ENCODE peak calls at places on chromosomes 16 and 17, in eight cellular contexts. K is natural killer cell; L is AG09309; D is CD4-positive, alpha-beta T cell; C is A549; W is CD8-positive, alpha-beta T cell; M is endothelial cell; Y is neural crest cell. E is an unnamed sample.
A peak's percentile ranks its signal among the peaks of the same experiment; 100 is the strongest.

GRCh38 chr17:45376171-45376564 is 56.5 kb downstream of the ARHGAP27 start:
- DNase-seq in D (no peak), W (no peak), M (no peak), Y (no peak), C (no peak), K (no peak), L (no peak), E (no peak)

GRCh38 chr17:63696381-63696961 is 3.5 kb downstream of the LIMD2 start:
- DNase-seq in K (no peak), C (peak; percentile 65), D (peak; percentile 40), W (no peak), L (no peak), M (peak; percentile 51), Y (no peak), E (no peak)

GRCh38 chr17:2138768-2139167 is 83.9 kb downstream of the HIC1 start:
- DNase-seq in D (no peak), C (no peak), M (no peak), K (no peak), L (no peak), Y (no peak), W (no peak), E (no peak)

GRCh38 chr17:41492351-41492750 is 2.6 kb upstream of the KRT36 start:
- DNase-seq in L (no peak), Y (no peak), C (no peak), D (no peak), W (no peak), K (no peak), M (no peak), E (no peak)

GRCh38 chr17:7834554-7834890 is 505 bp downstream of the KDM6B start:
- DNase-seq in K (no peak), C (peak; percentile 50), L (no peak), D (peak; percentile 45), Y (no peak), W (peak; percentile 53), M (no peak), E (no peak)

GRCh38 chr17:58324409-58325288 is 3.9 kb downstream of the TSPOAP1 start:
- DNase-seq in Y (no peak), M (peak; percentile 46), W (no peak), D (no peak), K (no peak), C (no peak), L (no peak), E (no peak)

GRCh38 chr16:15041260-15042011 is 14.4 kb downstream of the NTAN1 start:
- DNase-seq in W (no peak), M (no peak), C (no peak), D (no peak), K (no peak), Y (no peak), L (peak; percentile 21), E (no peak)

GRCh38 chr17:17167986-17168385 is 38.1 kb downstream of the PLD6 start:
- DNase-seq in K (no peak), M (no peak), L (no peak), C (no peak), Y (no peak), D (no peak), W (no peak), E (no peak)

GRCh38 chr16:89931305-89931896 is 8.3 kb downstream of the TUBB3 start:
- DNase-seq in M (no peak), W (no peak), Y (no peak), D (no peak), L (no peak), C (no peak), K (no peak), E (no peak)

GRCh38 chr17:4721203-4722135 is 9.8 kb upstream of the MED11 start:
- DNase-seq in K (no peak), W (no peak), M (no peak), D (no peak), Y (no peak), C (peak; percentile 85), L (no peak), E (no peak)

GRCh38 chr16:15610369-15610871 is 32.5 kb downstream of the MARF1 start:
- DNase-seq in C (no peak), Y (no peak), W (no peak), L (no peak), K (no peak), D (no peak), M (no peak), E (no peak)

GRCh38 chr17:74919440-74920305 is 3.4 kb downstream of the USH1G start:
- DNase-seq in Y (no peak), M (peak; percentile 40), C (peak; percentile 94), L (no peak), D (no peak), W (no peak), K (no peak), E (no peak)
- TF ChIP-seq CTCF in Y (peak; percentile 27), M (no peak), C (peak; percentile 64), L (no peak), D (no peak), W (no peak), K (no peak), E (no peak)

GRCh38 chr17:29614345-29615047 is 8.2 kb downstream of the CORO6 start:
- DNase-seq in L (no peak), Y (no peak), C (no peak), W (no peak), D (no peak), M (no peak), K (no peak), E (no peak)

GRCh38 chr17:29613856-29614255 is 8.9 kb downstream of the CORO6 start:
- DNase-seq in M (no peak), K (no peak), Y (no peak), D (no peak), W (no peak), C (no peak), L (no peak), E (no peak)

GRCh38 chr17:29615492-29616299 is 7.0 kb downstream of the CORO6 start:
- DNase-seq in Y (peak; percentile 69), W (peak; percentile 77), K (peak; percentile 84), L (no peak), C (peak; percentile 74), M (peak; percentile 82), D (peak; percentile 79), E (peak; percentile 89)

GRCh38 chr17:29616300-29617048 is 6.2 kb downstream of the CORO6 start:
- DNase-seq in K (no peak), Y (no peak), C (no peak), D (no peak), L (no peak), M (no peak), W (no peak), E (no peak)

DNA sequence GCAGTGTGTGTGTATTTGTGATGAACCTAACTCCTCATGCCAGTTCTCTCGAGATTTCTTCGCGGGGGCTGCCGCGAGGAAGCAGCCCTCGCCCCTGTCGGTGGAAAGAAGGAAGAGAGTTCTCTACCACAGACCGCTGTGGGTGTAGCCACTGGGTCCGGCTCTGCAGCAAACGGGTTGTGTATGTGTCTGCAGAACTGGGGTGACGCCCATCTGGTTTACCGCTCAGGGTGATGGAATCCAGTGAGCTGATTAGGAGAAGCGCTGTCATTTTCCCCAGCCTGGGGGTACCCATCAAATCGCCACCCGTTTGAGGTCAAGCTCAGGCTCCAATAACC is 7.7 kb downstream of the CORO6 start:
- DNase-seq in W (peak; percentile 58), C (no peak), Y (no peak), D (peak; percentile 65), M (no peak), L (no peak), K (peak; percentile 64), E (no peak)
- TF ChIP-seq CTCF in W (no peak), C (no peak), Y (no peak), D (no peak), M (no peak), L (no peak), K (no peak), E (no peak)

GRCh38 chr17:50848691-50849090 is 13.3 kb downstream of the WFIKKN2 start:
- DNase-seq in W (no peak), K (no peak), D (no peak), C (no peak), M (no peak), L (no peak), Y (no peak), E (no peak)

GRCh38 chr17:50845260-50846147 is 10.1 kb downstream of the WFIKKN2 start:
- DNase-seq in L (no peak), M (no peak), W (no peak), K (no peak), Y (no peak), D (no peak), C (no peak), E (no peak)

GRCh38 chr17:50850640-50851039 is 15.3 kb downstream of the WFIKKN2 start:
- DNase-seq in M (no peak), D (no peak), C (no peak), K (no peak), L (no peak), W (no peak), Y (no peak), E (no peak)

GRCh38 chr17:50847566-50847965 is 12.2 kb downstream of the WFIKKN2 start:
- DNase-seq in M (no peak), K (no peak), W (no peak), L (no peak), C (no peak), Y (no peak), D (no peak), E (no peak)

GRCh38 chr17:50848039-50848438 is 12.7 kb downstream of the WFIKKN2 start:
- DNase-seq in L (no peak), C (no peak), D (no peak), Y (no peak), M (no peak), W (no peak), K (no peak), E (no peak)
- TF ChIP-seq CTCF in L (no peak), C (no peak), D (no peak), Y (no peak), M (no peak), W (no peak), K (no peak), E (no peak)

GRCh38 chr16:68590201-68590994 is 51.3 kb downstream of the ZFP90 start:
- DNase-seq in W (peak; percentile 33), M (peak; percentile 85), L (peak; percentile 10), D (peak; percentile 39), C (peak; percentile 48), K (peak; percentile 42), Y (peak; percentile 83), E (peak; percentile 37)

GRCh38 chr16:68596266-68596665 is 48.8 kb upstream of the CDH3 start:
- DNase-seq in L (no peak), M (no peak), D (no peak), Y (no peak), K (no peak), W (no peak), C (no peak), E (no peak)

DNA sequence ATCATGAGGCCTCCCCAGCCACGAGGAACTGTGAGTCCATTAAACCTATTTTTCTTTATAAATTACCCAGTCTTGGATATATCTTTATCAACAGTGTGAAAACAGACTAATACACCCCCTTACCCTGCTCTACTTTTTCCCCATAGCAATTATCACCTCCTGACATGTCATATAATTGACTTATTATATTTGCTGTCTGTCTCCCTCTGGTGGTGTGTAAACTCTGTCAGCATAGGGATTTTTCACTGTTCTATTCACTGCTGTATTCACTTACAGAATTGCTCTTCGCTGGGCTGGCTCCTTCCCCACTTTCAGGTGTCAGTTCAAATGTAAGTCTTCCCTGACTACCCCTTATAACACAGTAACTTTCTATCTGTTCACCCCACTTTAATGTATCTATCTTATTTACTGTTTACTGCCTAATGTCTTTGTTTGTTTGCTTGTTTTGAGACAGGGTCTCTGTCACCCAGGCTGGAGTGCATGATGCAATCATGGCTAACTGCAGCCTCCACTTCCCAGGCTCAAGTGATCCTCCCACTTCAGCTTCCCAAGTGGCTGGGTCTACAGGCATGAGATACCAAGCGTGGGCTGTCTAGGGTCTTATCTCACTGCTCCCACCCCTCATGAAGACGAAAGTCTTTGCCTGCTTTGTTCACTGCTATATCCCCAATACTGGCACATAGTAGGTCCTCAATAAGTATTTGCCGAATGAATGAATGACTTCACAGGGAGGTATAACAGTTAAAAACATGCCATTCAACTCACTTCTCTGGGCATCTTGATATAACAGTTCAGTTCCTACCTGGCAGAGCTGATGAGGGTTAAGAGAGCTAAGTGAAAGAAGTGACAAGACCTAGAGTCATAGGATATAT is 52.4 kb upstream of the CDH3 start:
- DNase-seq in M (no peak), C (no peak), W (no peak), K (no peak), L (no peak), D (no peak), Y (no peak), E (no peak)
- TF ChIP-seq CTCF in M (no peak), C (no peak), W (peak; percentile 42), K (peak; percentile 41), L (peak; percentile 31), D (peak; percentile 44), Y (peak; percentile 51), E (no peak)